ENCODE peak calls at places on chromosomes 2 and 18, in nine cellular contexts. One of them, this sample, is unnamed.

GRCh38 chr18:74498712-74499629 is 2.8 kb downstream of the CNDP2 start:
- DNase-seq in AG09319: no peak
- DNase-seq in adrenal gland: peak
- DNase-seq in nephron progenitor cell: no peak
- DNase-seq in fibroblast of mammary gland: peak
- DNase-seq in PC-3: no peak
- DNase-seq in kidney: peak
- DNase-seq in mesothelial cell of epicardium: no peak
- DNase-seq in cardiac muscle cell: no peak
- DNase-seq in this sample: no peak

GRCh38 chr2:200795044-200795443 is 16.7 kb upstream of the BZW1 start:
- DNase-seq in nephron progenitor cell: no peak
- DNase-seq in adrenal gland: peak
- DNase-seq in PC-3: no peak
- DNase-seq in kidney: no peak
- DNase-seq in fibroblast of mammary gland: peak
- DNase-seq in AG09319: no peak
- DNase-seq in mesothelial cell of epicardium: no peak
- DNase-seq in cardiac muscle cell: no peak
- DNase-seq in this sample: no peak

GRCh38 chr18:29457316-29457715 is 1280.4 kb upstream of the CDH2 start:
- DNase-seq in adrenal gland: no peak
- DNase-seq in AG09319: no peak
- DNase-seq in fibroblast of mammary gland: no peak
- DNase-seq in mesothelial cell of epicardium: no peak
- DNase-seq in PC-3: peak
- DNase-seq in nephron progenitor cell: no peak
- DNase-seq in cardiac muscle cell: no peak
- DNase-seq in kidney: no peak
- DNase-seq in this sample: no peak

GRCh38 chr2:110105608-110106467 is 9.8 kb downstream of the MALL start:
- DNase-seq in cardiac muscle cell: no peak
- DNase-seq in PC-3: peak
- DNase-seq in mesothelial cell of epicardium: no peak
- DNase-seq in fibroblast of mammary gland: peak
- DNase-seq in kidney: no peak
- DNase-seq in adrenal gland: no peak
- DNase-seq in AG09319: no peak
- DNase-seq in nephron progenitor cell: no peak
- DNase-seq in this sample: peak

GRCh38 chr2:188870289-188870688 is 103.9 kb upstream of the COL3A1 start:
- DNase-seq in nephron progenitor cell: no peak
- DNase-seq in adrenal gland: no peak
- DNase-seq in PC-3: no peak
- DNase-seq in kidney: no peak
- DNase-seq in AG09319: peak
- DNase-seq in fibroblast of mammary gland: peak
- DNase-seq in cardiac muscle cell: no peak
- DNase-seq in mesothelial cell of epicardium: no peak
- DNase-seq in this sample: no peak

GRCh38 chr2:45843136-45843535 is 191.7 kb downstream of the PRKCE start:
- DNase-seq in cardiac muscle cell: no peak
- DNase-seq in fibroblast of mammary gland: no peak
- DNase-seq in AG09319: no peak
- DNase-seq in PC-3: no peak
- DNase-seq in nephron progenitor cell: no peak
- DNase-seq in kidney: no peak
- DNase-seq in adrenal gland: no peak
- DNase-seq in mesothelial cell of epicardium: no peak
- DNase-seq in this sample: no peak

GRCh38 chr2:10912796-10913445 is 1.2 kb downstream of the KCNF1 start:
- DNase-seq in AG09319: no peak
- DNase-seq in adrenal gland: no peak
- DNase-seq in cardiac muscle cell: no peak
- DNase-seq in PC-3: no peak
- DNase-seq in mesothelial cell of epicardium: no peak
- DNase-seq in fibroblast of mammary gland: no peak
- DNase-seq in nephron progenitor cell: no peak
- DNase-seq in kidney: peak
- DNase-seq in this sample: no peak

GRCh38 chr18:3008546-3008945 is 4.4 kb downstream of the LPIN2 start:
- DNase-seq in kidney: no peak
- DNase-seq in mesothelial cell of epicardium: no peak
- DNase-seq in adrenal gland: no peak
- DNase-seq in nephron progenitor cell: no peak
- DNase-seq in fibroblast of mammary gland: peak
- DNase-seq in PC-3: peak
- DNase-seq in AG09319: peak
- DNase-seq in cardiac muscle cell: no peak
- DNase-seq in this sample: no peak

GRCh38 chr2:30679416-30680088 is 127.7 kb downstream of the CAPN13 start:
- DNase-seq in nephron progenitor cell: no peak
- DNase-seq in fibroblast of mammary gland: peak
- DNase-seq in PC-3: no peak
- DNase-seq in AG09319: no peak
- DNase-seq in cardiac muscle cell: no peak
- DNase-seq in adrenal gland: no peak
- DNase-seq in mesothelial cell of epicardium: no peak
- DNase-seq in kidney: no peak
- DNase-seq in this sample: peak

DNA sequence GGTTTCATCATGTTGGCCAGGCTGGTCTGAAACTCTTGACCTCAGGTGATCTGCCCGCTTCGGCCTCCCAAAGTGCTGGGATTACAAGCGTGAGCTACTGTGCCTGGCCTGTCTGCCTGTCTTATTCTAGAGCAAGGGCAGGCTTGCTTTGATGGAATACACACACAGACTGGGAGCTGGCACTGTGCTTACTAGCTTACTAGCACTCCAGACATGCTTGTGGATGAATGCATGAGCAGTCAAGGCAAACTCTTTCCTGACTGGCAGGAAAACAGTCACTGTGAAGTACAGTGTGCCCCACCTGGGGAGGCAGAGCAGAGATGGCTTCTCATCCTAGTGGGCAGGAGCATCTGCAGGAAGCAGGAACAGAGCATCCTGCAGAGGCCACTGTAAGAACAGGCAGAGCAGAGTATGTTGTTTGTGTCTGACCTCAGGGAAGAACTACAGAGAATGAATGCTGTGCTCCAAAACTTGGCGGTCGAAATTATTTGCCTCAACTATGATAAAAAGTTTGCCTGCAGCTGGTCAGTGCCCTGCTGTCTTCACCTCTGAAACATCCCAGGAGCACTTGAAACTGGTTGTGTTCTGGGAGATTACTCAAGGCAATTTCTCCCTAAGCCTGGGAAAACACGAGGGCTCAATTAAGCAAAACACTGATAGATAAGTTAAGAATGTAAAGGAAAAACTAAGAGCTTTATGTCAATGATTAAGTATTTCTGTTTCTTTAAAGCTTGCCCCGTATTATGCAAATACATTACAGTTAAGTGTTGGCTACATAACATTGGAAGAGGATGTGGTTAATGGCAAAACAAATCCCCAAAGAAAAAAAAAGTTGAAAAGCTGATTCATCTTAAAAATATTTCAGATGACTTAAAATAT is 102.4 kb downstream of the VAPA start:
- DNase-seq in mesothelial cell of epicardium: no peak
- DNase-seq in fibroblast of mammary gland: peak
- DNase-seq in PC-3: peak
- DNase-seq in nephron progenitor cell: no peak
- DNase-seq in adrenal gland: no peak
- DNase-seq in AG09319: peak
- DNase-seq in cardiac muscle cell: peak
- DNase-seq in kidney: no peak
- DNase-seq in this sample: no peak
- TF ChIP-seq CTCF in mesothelial cell of epicardium: no peak
- TF ChIP-seq CTCF in fibroblast of mammary gland: peak
- TF ChIP-seq CTCF in PC-3: peak
- TF ChIP-seq CTCF in nephron progenitor cell: no peak
- TF ChIP-seq CTCF in adrenal gland: peak
- TF ChIP-seq CTCF in AG09319: peak
- TF ChIP-seq CTCF in cardiac muscle cell: peak
- TF ChIP-seq CTCF in kidney: no peak
- TF ChIP-seq CTCF in this sample: no peak

GRCh38 chr2:161415041-161415440 is 1.1 kb upstream of the TBR1 start:
- DNase-seq in PC-3: peak
- DNase-seq in adrenal gland: no peak
- DNase-seq in cardiac muscle cell: no peak
- DNase-seq in kidney: no peak
- DNase-seq in nephron progenitor cell: peak
- DNase-seq in AG09319: no peak
- DNase-seq in fibroblast of mammary gland: no peak
- DNase-seq in mesothelial cell of epicardium: no peak
- DNase-seq in this sample: no peak

GRCh38 chr2:161414385-161415040 is 1.6 kb upstream of the TBR1 start:
- DNase-seq in kidney: peak
- DNase-seq in nephron progenitor cell: peak
- DNase-seq in PC-3: peak
- DNase-seq in AG09319: no peak
- DNase-seq in fibroblast of mammary gland: peak
- DNase-seq in adrenal gland: peak
- DNase-seq in mesothelial cell of epicardium: no peak
- DNase-seq in cardiac muscle cell: peak
- DNase-seq in this sample: no peak

GRCh38 chr2:161414015-161414384 is 2.1 kb upstream of the TBR1 start:
- DNase-seq in cardiac muscle cell: no peak
- DNase-seq in nephron progenitor cell: no peak
- DNase-seq in PC-3: no peak
- DNase-seq in AG09319: no peak
- DNase-seq in kidney: no peak
- DNase-seq in adrenal gland: no peak
- DNase-seq in fibroblast of mammary gland: no peak
- DNase-seq in mesothelial cell of epicardium: no peak
- DNase-seq in this sample: no peak

GRCh38 chr2:161409308-161409707 is 6.8 kb upstream of the TBR1 start:
- DNase-seq in PC-3: no peak
- DNase-seq in fibroblast of mammary gland: no peak
- DNase-seq in nephron progenitor cell: no peak
- DNase-seq in AG09319: no peak
- DNase-seq in kidney: no peak
- DNase-seq in adrenal gland: no peak
- DNase-seq in mesothelial cell of epicardium: no peak
- DNase-seq in cardiac muscle cell: no peak
- DNase-seq in this sample: no peak

GRCh38 chr2:161412346-161412745 is 3.8 kb upstream of the TBR1 start:
- DNase-seq in fibroblast of mammary gland: peak
- DNase-seq in mesothelial cell of epicardium: no peak
- DNase-seq in kidney: no peak
- DNase-seq in PC-3: no peak
- DNase-seq in cardiac muscle cell: no peak
- DNase-seq in AG09319: no peak
- DNase-seq in adrenal gland: no peak
- DNase-seq in nephron progenitor cell: no peak
- DNase-seq in this sample: no peak
- TF ChIP-seq CTCF in fibroblast of mammary gland: no peak
- TF ChIP-seq CTCF in mesothelial cell of epicardium: no peak
- TF ChIP-seq CTCF in kidney: no peak
- TF ChIP-seq CTCF in PC-3: no peak
- TF ChIP-seq CTCF in cardiac muscle cell: no peak
- TF ChIP-seq CTCF in AG09319: no peak
- TF ChIP-seq CTCF in adrenal gland: no peak
- TF ChIP-seq CTCF in nephron progenitor cell: no peak
- TF ChIP-seq CTCF in this sample: no peak

GRCh38 chr2:71282493-71282892 is 49.1 kb upstream of the ZNF638 start:
- DNase-seq in kidney: no peak
- DNase-seq in fibroblast of mammary gland: peak
- DNase-seq in AG09319: no peak
- DNase-seq in mesothelial cell of epicardium: no peak
- DNase-seq in PC-3: no peak
- DNase-seq in cardiac muscle cell: peak
- DNase-seq in adrenal gland: no peak
- DNase-seq in nephron progenitor cell: no peak
- DNase-seq in this sample: no peak
- TF ChIP-seq CTCF in kidney: no peak
- TF ChIP-seq CTCF in fibroblast of mammary gland: peak
- TF ChIP-seq CTCF in AG09319: no peak
- TF ChIP-seq CTCF in mesothelial cell of epicardium: no peak
- TF ChIP-seq CTCF in PC-3: peak
- TF ChIP-seq CTCF in cardiac muscle cell: peak
- TF ChIP-seq CTCF in adrenal gland: no peak
- TF ChIP-seq CTCF in nephron progenitor cell: no peak
- TF ChIP-seq CTCF in this sample: no peak

DNA sequence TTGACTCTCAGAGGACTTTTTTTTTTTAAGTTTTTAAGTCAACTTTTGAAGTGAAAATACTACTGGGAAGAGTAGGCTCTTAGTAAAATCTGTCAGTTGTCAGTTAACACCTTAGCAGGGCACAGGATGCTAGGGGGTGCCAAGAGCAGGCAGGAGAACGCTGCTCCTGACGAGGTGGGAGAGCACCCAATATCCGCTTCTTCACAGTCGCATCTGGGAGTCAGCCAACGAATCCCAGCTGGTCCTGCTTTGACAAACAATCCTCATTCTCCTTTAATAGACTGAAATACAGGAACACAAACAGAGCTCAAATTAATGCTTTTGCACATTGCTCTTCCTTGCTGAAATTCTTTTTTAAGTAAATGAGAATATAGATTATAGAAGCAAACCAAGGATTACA is 709.4 kb upstream of the ACVR2A start:
- DNase-seq in nephron progenitor cell: no peak
- DNase-seq in mesothelial cell of epicardium: no peak
- DNase-seq in AG09319: no peak
- DNase-seq in kidney: no peak
- DNase-seq in adrenal gland: no peak
- DNase-seq in fibroblast of mammary gland: no peak
- DNase-seq in cardiac muscle cell: no peak
- DNase-seq in PC-3: no peak
- DNase-seq in this sample: no peak
- TF ChIP-seq CTCF in nephron progenitor cell: no peak
- TF ChIP-seq CTCF in mesothelial cell of epicardium: no peak
- TF ChIP-seq CTCF in AG09319: no peak
- TF ChIP-seq CTCF in kidney: no peak
- TF ChIP-seq CTCF in adrenal gland: no peak
- TF ChIP-seq CTCF in fibroblast of mammary gland: no peak
- TF ChIP-seq CTCF in cardiac muscle cell: no peak
- TF ChIP-seq CTCF in PC-3: no peak
- TF ChIP-seq CTCF in this sample: no peak